ENCODE peak calls at places on chromosome 10, in four cellular contexts. One of them, this sample, is unnamed.

GRCh38 chr10:103758294-103758681 is 97.1 kb downstream of the SH3PXD2A start:
- DNase-seq in GM23248: peak; percentile 52
- DNase-seq in dermis microvascular lymphatic vessel endothelial cell: peak; percentile 60
- DNase-seq in fibroblast of mammary gland: peak; percentile 86
- DNase-seq in this sample: no peak

GRCh38 chr10:28768227-28768626 is 90.9 kb downstream of the BAMBI start:
- DNase-seq in GM23248: no peak
- DNase-seq in dermis microvascular lymphatic vessel endothelial cell: no peak
- DNase-seq in fibroblast of mammary gland: no peak
- DNase-seq in this sample: peak; percentile 77

GRCh38 chr10:21519981-21520436 is 5.5 kb downstream of the SKIDA1 start:
- DNase-seq in GM23248: peak; percentile 91
- DNase-seq in dermis microvascular lymphatic vessel endothelial cell: peak; percentile 78
- DNase-seq in fibroblast of mammary gland: peak; percentile 82
- DNase-seq in this sample: no peak

GRCh38 chr10:105726149-105726548 is 1085.1 kb downstream of the SORCS3 start:
- DNase-seq in GM23248: no peak
- DNase-seq in dermis microvascular lymphatic vessel endothelial cell: no peak
- DNase-seq in fibroblast of mammary gland: no peak
- DNase-seq in this sample: no peak

GRCh38 chr10:24180891-24181290 is 28.0 kb upstream of the KIAA1217 start:
- DNase-seq in GM23248: no peak
- DNase-seq in dermis microvascular lymphatic vessel endothelial cell: no peak
- DNase-seq in fibroblast of mammary gland: no peak
- DNase-seq in this sample: no peak

GRCh38 chr10:2924425-2924824 is 142.9 kb upstream of the PFKP start:
- DNase-seq in GM23248: no peak
- DNase-seq in dermis microvascular lymphatic vessel endothelial cell: no peak
- DNase-seq in fibroblast of mammary gland: no peak
- DNase-seq in this sample: no peak

GRCh38 chr10:125001313-125002043 is 59.6 kb downstream of the ZRANB1 start:
- DNase-seq in GM23248: no peak
- DNase-seq in dermis microvascular lymphatic vessel endothelial cell: no peak
- DNase-seq in fibroblast of mammary gland: no peak
- DNase-seq in this sample: peak; percentile 5

GRCh38 chr10:81909453-81909852 is 34.5 kb downstream of the NRG3 start:
- DNase-seq in GM23248: no peak
- DNase-seq in dermis microvascular lymphatic vessel endothelial cell: no peak
- DNase-seq in fibroblast of mammary gland: no peak
- DNase-seq in this sample: no peak

GRCh38 chr10:92544296-92544695 is 29.6 kb downstream of the IDE start:
- DNase-seq in GM23248: peak; percentile 16
- DNase-seq in dermis microvascular lymphatic vessel endothelial cell: peak; percentile 35
- DNase-seq in fibroblast of mammary gland: no peak
- DNase-seq in this sample: peak; percentile 76

GRCh38 chr10:31004611-31005193 is 27.0 kb downstream of the ZNF438 start:
- DNase-seq in GM23248: peak; percentile 89
- DNase-seq in dermis microvascular lymphatic vessel endothelial cell: peak; percentile 93
- DNase-seq in fibroblast of mammary gland: peak; percentile 88
- DNase-seq in this sample: no peak

GRCh38 chr10:71878327-71879034 is 27.4 kb upstream of the PSAP start:
- DNase-seq in GM23248: no peak
- DNase-seq in dermis microvascular lymphatic vessel endothelial cell: no peak
- DNase-seq in fibroblast of mammary gland: no peak
- DNase-seq in this sample: peak; percentile 28

GRCh38 chr10:101132636-101133473 is 1.8 kb downstream of the TLX1 start:
- DNase-seq in GM23248: no peak
- DNase-seq in dermis microvascular lymphatic vessel endothelial cell: no peak
- DNase-seq in fibroblast of mammary gland: no peak
- DNase-seq in this sample: no peak

GRCh38 chr10:48985621-48986158 is 46.0 kb upstream of the LRRC18 start:
- DNase-seq in GM23248: no peak
- DNase-seq in dermis microvascular lymphatic vessel endothelial cell: no peak
- DNase-seq in fibroblast of mammary gland: no peak
- DNase-seq in this sample: no peak

GRCh38 chr10:88343761-88344484 is 239.2 kb downstream of the RNLS start:
- DNase-seq in GM23248: peak; percentile 0
- DNase-seq in dermis microvascular lymphatic vessel endothelial cell: no peak
- DNase-seq in fibroblast of mammary gland: peak; percentile 2
- DNase-seq in this sample: no peak

GRCh38 chr10:122151121-122151694 is 119.9 kb upstream of the BTBD16 start:
- DNase-seq in GM23248: no peak
- DNase-seq in dermis microvascular lymphatic vessel endothelial cell: no peak
- DNase-seq in fibroblast of mammary gland: no peak
- DNase-seq in this sample: no peak

This sample was measured in HAP-1.